ENCODE peak calls at places on chromosomes 4 and X, in ten cellular contexts. H is RWPE2, B is esophagus muscularis mucosa, R is aorta, D is tibial nerve, Q is WERI-Rb-1, M is endodermal cell, C is left ventricle myocardium inferior, G is suprapubic skin, U is bronchial epithelial cell. A is an unnamed sample. For H3K27me3 and H3K36me3, the result is how much of the 10 kb centered on the place peaks cover.

GRCh38 chr4:82864336-82865001 is 26.5 kb downstream of the SEC31A start:
- DNase-seq in G (no peak), Q (no peak), B (no peak), R (no peak), H (no peak), C (no peak), M (no peak), D (no peak), U (no peak), A (no peak)

GRCh38 chr4:25032126-25032525 is 1.4 kb upstream of the LGI2 start:
- DNase-seq in H (no peak), G (no peak), M (no peak), U (peak), Q (no peak), B (no peak), R (no peak), D (no peak), C (no peak), A (peak)

GRCh38 chr4:33494150-33494549 is 2750.2 kb downstream of the ARAP2 start:
- DNase-seq in H (no peak), U (peak), D (no peak), R (no peak), M (no peak), C (no peak), B (no peak), G (no peak), Q (no peak), A (no peak)

GRCh38 chr4:184097240-184097619 is 120.4 kb downstream of the ENPP6 start:
- DNase-seq in D (peak), H (no peak), G (peak), B (no peak), R (peak), M (peak), Q (no peak), U (no peak), C (peak), A (peak)

GRCh38 chrX:39174761-39175417 is 373.6 kb downstream of the MID1IP1 start:
- DNase-seq in D (no peak), M (no peak), U (no peak), C (no peak), Q (no peak), H (no peak), B (no peak), R (no peak), G (no peak), A (no peak)

GRCh38 chr4:152044341-152044740 is 283.5 kb upstream of the GATB start:
- DNase-seq in H (no peak), D (no peak), Q (no peak), M (no peak), U (no peak), R (no peak), B (peak), C (no peak), G (no peak), A (no peak)

GRCh38 chrX:2608638-2609430 is 82.3 kb upstream of the CD99 start:
- DNase-seq in C (peak), Q (peak), R (peak), G (peak), M (peak), B (peak), D (peak), U (peak), H (peak), A (peak)

GRCh38 chrX:20471483-20471882 is 204.8 kb upstream of the RPS6KA3 start:
- DNase-seq in U (no peak), R (no peak), M (no peak), Q (no peak), G (no peak), C (no peak), H (no peak), B (no peak), D (no peak), A (no peak)

GRCh38 chrX:53048169-53049126 is at the start of gene GPR173:
- DNase-seq in R (peak), G (no peak), C (peak), H (no peak), M (peak), B (no peak), Q (peak), U (no peak), D (peak), A (peak)

GRCh38 chr4:28973591-28974350 is 1746.4 kb upstream of the PCDH7 start:
- DNase-seq in C (no peak), R (no peak), G (no peak), U (peak), B (no peak), D (no peak), H (no peak), Q (no peak), M (no peak), A (no peak)

GRCh38 chrX:20205927-20206708 is 60.6 kb downstream of the RPS6KA3 start:
- DNase-seq in G (no peak), U (no peak), R (no peak), M (no peak), D (no peak), C (no peak), Q (no peak), H (no peak), B (no peak), A (no peak)

GRCh38 chr4:180500146-180500545 is 1743.1 kb upstream of the TENM3 start:
- DNase-seq in G (no peak), D (no peak), C (no peak), U (no peak), H (no peak), B (no peak), Q (no peak), M (no peak), R (no peak), A (no peak)

GRCh38 chr4:74181225-74181624 is 23.3 kb downstream of the MTHFD2L start:
- DNase-seq in Q (no peak), H (no peak), B (no peak), M (no peak), D (no peak), G (no peak), R (no peak), U (peak), C (no peak), A (no peak)

GRCh38 chr4:176794151-176794550 is 1.4 kb upstream of the VEGFC start:
- DNase-seq in U (peak), B (no peak), C (no peak), M (no peak), D (no peak), R (no peak), G (no peak), Q (no peak), H (no peak), A (no peak)

GRCh38 chrX:129696463-129697155 is 41.9 kb upstream of the APLN start:
- DNase-seq in B (no peak), C (no peak), R (no peak), H (no peak), M (peak), Q (no peak), U (no peak), D (no peak), G (no peak), A (peak)

GRCh38 chr4:133802741-133803140 is 398.8 kb downstream of the PABPC4L start:
- DNase-seq in M (no peak), H (no peak), R (no peak), Q (no peak), C (no peak), U (peak), B (no peak), G (no peak), D (no peak), A (no peak)

GRCh38 chr4:48041535-48042137 is 25.1 kb downstream of the NIPAL1 start:
- DNase-seq in C (no peak), B (no peak), H (no peak), U (no peak), R (no peak), G (no peak), D (no peak), Q (no peak), M (no peak), A (no peak)

GRCh38 chr4:44121210-44121609 is 327.4 kb downstream of the KCTD8 start:
- DNase-seq in Q (no peak), G (no peak), H (no peak), M (no peak), B (no peak), D (no peak), U (peak), C (no peak), R (no peak), A (no peak)

GRCh38 chr4:23811045-23811620 is 78.7 kb downstream of the PPARGC1A start:
- DNase-seq in C (no peak), R (no peak), D (no peak), M (no peak), H (no peak), G (no peak), Q (no peak), B (no peak), U (no peak), A (no peak)

GRCh38 chrX:71871367-71871766 is 39.3 kb upstream of the NHSL2 start:
- DNase-seq in M (peak), Q (no peak), U (peak), G (no peak), R (no peak), H (no peak), B (no peak), C (no peak), D (peak), A (no peak)

GRCh38 chr4:30956891-30957290 is 236.7 kb downstream of the PCDH7 start:
- DNase-seq in H (no peak), B (no peak), G (no peak), Q (no peak), D (no peak), U (no peak), C (no peak), M (no peak), R (no peak), A (no peak)

GRCh38 chrX:27583976-27584375 is 6.2 kb upstream of the DCAF8L2 start:
- DNase-seq in M (no peak), U (peak), B (no peak), H (no peak), C (no peak), R (no peak), D (no peak), Q (no peak), G (no peak), A (no peak)

GRCh38 chr4:80197132-80197573 is at the start of gene PRDM8:
- DNase-seq in Q (peak), H (no peak), B (no peak), D (no peak), C (no peak), M (peak), U (no peak), R (peak), G (no peak), A (peak)

GRCh38 chr4:135705343-135705742 is 1503.8 kb upstream of the PABPC4L start:
- DNase-seq in C (no peak), D (no peak), B (no peak), M (no peak), Q (no peak), R (no peak), H (no peak), G (no peak), U (no peak), A (no peak)

GRCh38 chr4:113049421-113050355 is at the start of gene ANK2:
- DNase-seq in C (no peak), D (no peak), H (no peak), M (peak), G (no peak), U (no peak), B (no peak), R (no peak), Q (no peak), A (peak)

GRCh38 chr4:128519163-128519810 is 231.7 kb upstream of the PGRMC2 start:
- DNase-seq in C (peak), B (no peak), M (no peak), H (no peak), R (peak), D (no peak), Q (no peak), G (no peak), U (no peak), A (no peak)

GRCh38 chr4:110631582-110632505 is 9.0 kb upstream of the PITX2 start:
- DNase-seq in D (peak), B (no peak), R (peak), Q (peak), G (no peak), C (peak), H (peak), U (peak), M (peak), A (peak)

GRCh38 chr4:75895744-75896314 is 6.4 kb downstream of the PPEF2 start:
- DNase-seq in G (no peak), M (peak), U (peak), Q (no peak), R (no peak), B (no peak), H (no peak), C (no peak), D (no peak), A (peak)

GRCh38 chrX:31506360-31506759 is 434.5 kb upstream of the FTHL17 start:
- DNase-seq in Q (no peak), C (no peak), M (no peak), R (no peak), G (no peak), D (no peak), U (peak), B (no peak), H (no peak), A (no peak)

GRCh38 chrX:4674028-4674782 is 960.8 kb upstream of the PRKX start:
- DNase-seq in U (peak), H (no peak), C (no peak), G (no peak), D (no peak), M (no peak), R (no peak), B (no peak), Q (no peak), A (no peak)

GRCh38 chr4:84151574-84151973 is 347.5 kb downstream of the NKX6-1 start:
- DNase-seq in M (no peak), C (no peak), Q (no peak), B (no peak), R (no peak), U (no peak), H (no peak), G (no peak), D (no peak), A (no peak)

GRCh38 chr4:27490315-27490714 is 629.7 kb downstream of the STIM2 start:
- DNase-seq in H (no peak), B (no peak), G (no peak), R (no peak), U (no peak), C (no peak), Q (no peak), M (peak), D (no peak), A (no peak)

GRCh38 chr4:181838253-181838652 is 404.9 kb upstream of the TENM3 start:
- DNase-seq in U (no peak), R (no peak), H (no peak), Q (no peak), G (no peak), M (no peak), B (no peak), C (no peak), D (no peak), A (no peak)

GRCh38 chr4:84218002-84218401 is 281.1 kb downstream of the NKX6-1 start:
- DNase-seq in U (no peak), H (no peak), R (no peak), G (no peak), C (no peak), B (no peak), M (no peak), D (no peak), Q (no peak), A (no peak)

GRCh38 chr4:142372570-142373300 is 473.4 kb downstream of the INPP4B start:
- DNase-seq in G (no peak), C (no peak), B (no peak), R (no peak), H (no peak), Q (no peak), D (no peak), U (peak), M (no peak), A (no peak)

GRCh38 chr4:86044593-86044985 is 315.3 kb downstream of the MAPK10 start:
- DNase-seq in D (no peak), Q (no peak), U (no peak), R (no peak), B (no peak), G (no peak), M (no peak), C (no peak), H (no peak), A (no peak)

GRCh38 chr4:86038037-86038436 is 321.8 kb downstream of the MAPK10 start:
- DNase-seq in R (no peak), U (no peak), G (no peak), M (no peak), B (no peak), C (no peak), Q (no peak), H (no peak), D (no peak), A (no peak)

GRCh38 chr4:86048426-86048825 is 311.4 kb downstream of the MAPK10 start:
- DNase-seq in D (no peak), M (no peak), U (peak), B (no peak), C (no peak), Q (no peak), G (no peak), H (no peak), R (no peak), A (no peak)

DNA sequence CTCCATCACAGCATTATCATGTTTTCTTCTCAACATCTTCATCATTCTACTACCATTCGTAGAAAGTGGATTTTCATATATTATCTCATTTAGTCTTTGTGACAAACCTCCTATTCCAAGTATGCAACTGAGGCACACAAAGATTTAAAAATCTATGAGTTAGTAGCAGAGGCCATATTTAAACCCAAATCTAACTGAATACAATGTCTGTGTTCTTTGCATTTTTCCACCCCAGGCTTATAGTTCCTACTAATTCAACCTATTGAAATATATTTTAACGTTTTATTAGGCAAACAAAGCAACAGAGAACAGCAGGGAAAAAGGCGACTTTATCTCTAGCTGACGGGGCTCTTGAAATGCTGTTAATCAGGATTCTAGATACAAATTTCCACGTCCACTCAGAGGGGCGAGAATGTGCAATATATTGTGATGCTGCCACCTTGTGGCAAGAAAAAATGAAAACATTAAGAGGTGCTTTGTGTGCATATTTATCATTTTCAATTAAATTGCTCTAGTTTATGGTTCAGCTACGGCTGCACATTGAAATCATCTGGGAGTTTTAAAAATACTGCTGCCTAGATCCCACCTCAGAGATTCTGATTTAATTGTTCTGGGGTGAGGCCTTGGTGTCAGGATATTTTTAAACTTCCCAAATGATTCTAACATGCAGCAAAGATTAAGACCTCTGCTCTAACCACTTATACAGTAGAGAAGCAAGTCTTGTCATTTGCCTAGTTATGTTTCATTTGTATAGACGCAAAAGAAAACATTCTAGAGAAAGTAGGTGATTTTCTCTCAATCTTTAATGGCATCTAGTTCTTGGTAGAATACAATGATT is 315.9 kb downstream of the MAPK10 start:
- DNase-seq in U (peak), H (no peak), C (no peak), Q (peak), R (no peak), M (peak), D (peak), B (no peak), G (no peak), A (no peak)
- H3K4me3 ChIP-seq in U (no peak), H (no peak), C (no peak), Q (peak), R (no peak), M (no peak), D (no peak), B (no peak), G (no peak), A (no peak)

DNA sequence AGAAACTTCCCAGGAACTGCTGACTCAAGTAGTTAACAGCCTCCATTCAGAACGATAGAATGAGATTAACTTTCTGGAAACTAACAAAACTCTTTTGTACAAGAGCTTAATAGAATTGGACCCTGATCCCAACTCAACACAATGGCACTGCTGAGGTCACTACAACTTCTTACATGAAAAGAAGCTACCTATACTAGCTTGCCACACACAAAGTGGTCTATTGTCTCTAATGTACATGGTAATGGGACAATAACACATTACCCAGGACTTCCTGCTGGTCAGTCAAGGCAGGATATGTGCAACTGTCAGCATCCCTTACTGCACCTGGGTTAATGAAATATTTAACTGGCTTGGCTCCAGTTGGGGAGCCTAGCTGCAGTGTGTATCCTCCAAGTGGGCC is 56.2 kb downstream of the BRCC3 start:
- DNase-seq in U (no peak), B (no peak), M (no peak), G (no peak), H (no peak), R (no peak), C (no peak), Q (no peak), D (no peak), A (no peak)
- H3K27me3 ChIP-seq in U (under half), B (under half), M (under half), G (under half), H (under half), R (under half), C (under half), Q (under half), D (under half), A (under half)

GRCh38 chr4:14125375-14126129 is 498.0 kb upstream of the BOD1L1 start:
- DNase-seq in C (no peak), D (no peak), U (no peak), R (no peak), H (no peak), B (no peak), G (no peak), Q (no peak), M (no peak), A (no peak)
- H3K36me3 ChIP-seq in C (under half), D (under half), U (under half), R (under half), H (under half), B (under half), G (under half), Q (under half), M (under half), A (under half)

DNA sequence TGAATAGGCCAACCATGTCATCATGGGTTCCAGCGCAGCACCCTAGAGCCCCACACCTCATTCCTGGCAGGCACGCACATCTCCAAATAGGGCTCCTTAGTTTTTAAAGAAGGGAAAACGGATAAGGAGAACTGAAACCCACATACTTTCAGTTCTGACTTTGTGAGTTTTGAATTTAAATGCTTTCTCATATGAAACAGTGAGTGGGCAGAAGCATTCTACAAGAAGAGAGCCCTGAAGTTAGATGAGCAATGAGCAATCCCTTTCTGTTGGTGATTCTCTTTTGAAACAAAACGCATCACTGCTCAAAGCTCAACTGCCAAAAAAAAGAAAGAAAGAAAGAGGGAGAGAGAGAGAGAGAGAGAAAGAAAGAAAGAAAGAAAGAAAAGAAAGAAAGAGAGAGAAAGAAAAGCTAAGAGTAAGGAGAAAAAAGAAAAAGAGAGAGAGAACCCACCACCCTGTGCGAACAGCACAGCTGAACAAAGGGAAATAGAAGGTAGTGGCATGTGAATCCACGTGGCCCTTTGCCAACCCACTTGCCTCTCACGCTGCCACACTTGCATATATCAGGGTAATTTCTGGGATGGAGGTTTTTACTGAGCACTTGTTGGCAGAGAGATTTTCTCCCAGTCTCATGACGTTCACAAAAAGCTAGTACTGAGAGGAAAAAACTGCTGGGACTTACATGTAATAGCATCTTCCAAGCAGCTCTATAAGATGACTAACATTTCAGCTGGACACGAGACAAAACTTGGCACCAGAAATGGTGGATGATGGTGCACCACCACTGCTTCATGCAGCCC is 31.0 kb downstream of the TMSB4X start:
- DNase-seq in R (no peak), B (no peak), C (no peak), U (no peak), Q (no peak), M (no peak), H (no peak), D (no peak), G (no peak), A (no peak)
- H3K4me3 ChIP-seq in R (no peak), B (no peak), C (no peak), U (no peak), Q (no peak), M (no peak), H (no peak), D (no peak), G (no peak), A (no peak)

GRCh38 chr4:173527103-173527876 is 2.7 kb downstream of the HAND2 start:
- DNase-seq in M (peak), Q (no peak), U (no peak), B (peak), G (no peak), C (no peak), R (no peak), D (no peak), H (no peak), A (peak)
- H3K27me3 ChIP-seq in M (half or more), Q (under half), U (half or more), B (under half), G (half or more), C (half or more), R (under half), D (half or more), H (half or more), A (half or more)

A was measured in H7.